ENCODE peak calls at places on chromosomes 16 and 17, in five cellular contexts. N is CD4-positive, alpha-beta T cell; Y is A549; U is heart right ventricle; K is GM06990. Q is an unnamed sample.

GRCh38 chr17:50021681-50022370 is 26.8 kb upstream of the DLX3 start:
- DNase-seq in N (no peak), Y (no peak), U (no peak), K (no peak), Q (no peak)

GRCh38 chr17:73786286-73786743 is 142.1 kb upstream of the SDK2 start:
- DNase-seq in N (no peak), Y (peak), U (no peak), K (no peak), Q (no peak)

GRCh38 chr16:3965306-3965705 is 84.8 kb upstream of the CREBBP start:
- DNase-seq in N (no peak), Y (no peak), U (no peak), K (no peak), Q (no peak)

GRCh38 chr17:7258731-7259554 is 3.3 kb downstream of the CLDN7 start:
- DNase-seq in N (no peak), Y (no peak), U (no peak), K (no peak), Q (no peak)

GRCh38 chr16:67068212-67068753 is 39.3 kb downstream of the CBFB start:
- DNase-seq in N (no peak), Y (no peak), U (no peak), K (no peak), Q (no peak)

GRCh38 chr16:47109361-47109760 is 34.4 kb downstream of the NETO2 start:
- DNase-seq in N (no peak), Y (no peak), U (no peak), K (no peak), Q (no peak)

GRCh38 chr17:82952019-82952418 is 112.2 kb upstream of the ZNF750 start:
- DNase-seq in N (no peak), Y (no peak), U (no peak), K (no peak), Q (no peak)

GRCh38 chr16:85986931-85987749 is 88.2 kb downstream of the IRF8 start:
- DNase-seq in N (peak), Y (no peak), U (no peak), K (peak), Q (peak)

GRCh38 chr17:33452797-33453196 is 159.7 kb upstream of the ASIC2 start:
- DNase-seq in N (no peak), Y (no peak), U (no peak), K (no peak), Q (no peak)

GRCh38 chr17:17935321-17936271 is 36.6 kb downstream of the TOM1L2 start:
- DNase-seq in N (no peak), Y (peak), U (no peak), K (no peak), Q (no peak)

DNA sequence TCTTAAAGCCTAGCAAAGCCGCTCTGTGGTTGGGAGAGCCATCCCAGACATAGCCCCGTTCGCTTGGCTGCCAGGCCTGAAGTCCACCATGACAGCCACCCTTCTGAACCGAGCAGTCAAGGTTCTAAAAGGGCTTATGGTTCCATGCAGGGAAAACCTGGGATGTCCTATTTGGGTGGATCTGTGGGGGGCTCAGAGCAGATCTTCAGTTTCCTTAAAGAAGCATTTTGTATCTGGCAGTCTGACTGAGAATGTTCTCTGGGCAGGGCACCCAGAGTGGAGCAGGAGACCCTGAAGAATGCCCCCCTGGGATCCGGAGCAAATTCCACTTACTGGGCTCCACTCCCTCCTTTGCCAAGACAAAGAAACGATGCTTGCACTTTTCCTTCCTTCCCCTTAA is 127.2 kb downstream of the IRX5 start:
- DNase-seq in N (no peak), Y (no peak), U (no peak), K (no peak), Q (no peak)
- TF ChIP-seq CTCF in N (no peak), Y (no peak), U (no peak), K (no peak), Q (no peak)

GRCh38 chr16:81405702-81406113 is 38.9 kb upstream of the CMIP start:
- DNase-seq in N (no peak), Y (peak), U (no peak), K (no peak), Q (no peak)
- TF ChIP-seq CTCF in N (no peak), Y (no peak), U (no peak), K (no peak), Q (no peak)

GRCh38 chr17:45101883-45102811 is 30.2 kb downstream of the PLCD3 start:
- DNase-seq in N (no peak), Y (no peak), U (no peak), K (no peak), Q (no peak)
- TF ChIP-seq CTCF in N (no peak), Y (no peak), U (no peak), K (no peak), Q (no peak)

GRCh38 chr17:30299000-30299399 is 7.3 kb upstream of the BLMH start:
- DNase-seq in N (no peak), Y (no peak), U (no peak), K (no peak), Q (no peak)
- TF ChIP-seq CTCF in N (peak), Y (peak), U (no peak), K (no peak), Q (no peak)

GRCh38 chr16:88672776-88673175 is 9.9 kb upstream of the MVD start:
- DNase-seq in N (no peak), Y (peak), U (no peak), K (no peak), Q (no peak)
- TF ChIP-seq CTCF in N (no peak), Y (peak), U (no peak), K (no peak), Q (no peak)

DNA sequence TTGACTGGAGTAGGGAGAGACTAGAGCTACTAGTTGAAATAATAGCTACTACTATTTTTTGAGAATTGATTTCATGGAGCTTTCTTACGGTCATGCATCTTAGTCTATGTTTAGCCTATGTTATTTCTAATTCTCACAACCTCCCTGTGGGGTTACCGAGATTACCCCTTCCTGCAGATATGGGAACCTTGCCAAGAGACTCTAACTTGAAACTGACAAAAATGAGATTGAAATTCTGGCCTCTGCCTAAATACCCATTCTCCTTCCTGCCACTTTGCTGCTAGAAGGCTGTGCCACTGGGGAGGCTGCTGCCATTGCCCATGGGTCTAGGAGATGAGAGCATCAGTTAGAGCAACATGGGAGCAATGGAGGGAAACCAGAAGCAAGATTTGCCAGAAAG is 410.3 kb downstream of the CDH13 start:
- DNase-seq in N (no peak), Y (no peak), U (no peak), K (no peak), Q (no peak)
- TF ChIP-seq CTCF in N (no peak), Y (no peak), U (no peak), K (no peak), Q (no peak)

GRCh38 chr17:2070241-2071023 is 15.5 kb downstream of the HIC1 start:
- DNase-seq in N (no peak), Y (no peak), U (no peak), K (peak), Q (no peak)
- TF ChIP-seq CTCF in N (no peak), Y (no peak), U (no peak), K (peak), Q (no peak)

GRCh38 chr16:70703041-70703834 is 17.4 kb upstream of the MTSS2 start:
- DNase-seq in N (no peak), Y (peak), U (peak), K (no peak), Q (no peak)
- TF ChIP-seq CTCF in N (no peak), Y (no peak), U (no peak), K (no peak), Q (no peak)